ENCODE peak calls at places on chromosomes 6 and 20, in six cellular contexts. One of them, this sample, is unnamed.

GRCh38 chr6:79170915-79171314 is 63.6 kb downstream of the HMGN3 start:
- DNase-seq in astrocyte: peak; percentile 88
- DNase-seq in neural progenitor cell: no peak
- DNase-seq in mesendoderm: peak; percentile 41
- DNase-seq in fibroblast of lung: peak; percentile 16
- DNase-seq in IMR-90: peak; percentile 1
- DNase-seq in this sample: peak; percentile 46

GRCh38 chr20:36830791-36831691 is 44.9 kb upstream of the TLDC2 start:
- DNase-seq in astrocyte: no peak
- DNase-seq in mesendoderm: no peak
- DNase-seq in fibroblast of lung: peak; percentile 79
- DNase-seq in IMR-90: peak; percentile 23
- DNase-seq in neural progenitor cell: no peak
- DNase-seq in this sample: no peak

GRCh38 chr20:41004561-41005360 is 23.9 kb upstream of the TOP1 start:
- DNase-seq in neural progenitor cell: no peak
- DNase-seq in mesendoderm: no peak
- DNase-seq in fibroblast of lung: peak; percentile 41
- DNase-seq in astrocyte: peak; percentile 22
- DNase-seq in IMR-90: peak; percentile 44
- DNase-seq in this sample: peak; percentile 48

GRCh38 chr6:122079906-122080305 is 319.5 kb upstream of the HSF2 start:
- DNase-seq in neural progenitor cell: no peak
- DNase-seq in astrocyte: no peak
- DNase-seq in IMR-90: no peak
- DNase-seq in fibroblast of lung: no peak
- DNase-seq in mesendoderm: no peak
- DNase-seq in this sample: no peak

GRCh38 chr20:6632187-6632586 is 135.3 kb upstream of the BMP2 start:
- DNase-seq in mesendoderm: peak; percentile 6
- DNase-seq in astrocyte: peak; percentile 77
- DNase-seq in fibroblast of lung: peak; percentile 61
- DNase-seq in neural progenitor cell: no peak
- DNase-seq in IMR-90: no peak
- DNase-seq in this sample: peak; percentile 60

GRCh38 chr6:78629154-78629721 is 238.1 kb upstream of the IRAK1BP1 start:
- DNase-seq in neural progenitor cell: no peak
- DNase-seq in fibroblast of lung: peak; percentile 25
- DNase-seq in mesendoderm: peak; percentile 33
- DNase-seq in astrocyte: no peak
- DNase-seq in IMR-90: peak; percentile 14
- DNase-seq in this sample: no peak

GRCh38 chr6:43680583-43681120 is 6.9 kb downstream of the MRPS18A start:
- DNase-seq in IMR-90: no peak
- DNase-seq in neural progenitor cell: no peak
- DNase-seq in mesendoderm: no peak
- DNase-seq in astrocyte: no peak
- DNase-seq in fibroblast of lung: no peak
- DNase-seq in this sample: no peak

GRCh38 chr6:170564936-170565530 is 10.9 kb downstream of the TBP start:
- DNase-seq in IMR-90: no peak
- DNase-seq in astrocyte: no peak
- DNase-seq in neural progenitor cell: no peak
- DNase-seq in mesendoderm: no peak
- DNase-seq in fibroblast of lung: no peak
- DNase-seq in this sample: no peak

GRCh38 chr6:170378502-170378901 is 71.9 kb downstream of the FAM120B start:
- DNase-seq in fibroblast of lung: no peak
- DNase-seq in neural progenitor cell: no peak
- DNase-seq in mesendoderm: no peak
- DNase-seq in astrocyte: no peak
- DNase-seq in IMR-90: no peak
- DNase-seq in this sample: no peak

GRCh38 chr6:97440590-97441176 is 157.7 kb upstream of the MMS22L start:
- DNase-seq in neural progenitor cell: peak; percentile 75
- DNase-seq in fibroblast of lung: peak; percentile 32
- DNase-seq in IMR-90: peak; percentile 12
- DNase-seq in mesendoderm: peak; percentile 72
- DNase-seq in astrocyte: peak; percentile 30
- DNase-seq in this sample: no peak

GRCh38 chr20:24470031-24470781 is 777 bp downstream of the SYNDIG1 start:
- DNase-seq in mesendoderm: peak; percentile 71
- DNase-seq in astrocyte: peak; percentile 11
- DNase-seq in fibroblast of lung: peak; percentile 14
- DNase-seq in neural progenitor cell: peak; percentile 59
- DNase-seq in IMR-90: no peak
- DNase-seq in this sample: no peak

GRCh38 chr20:63565699-63566335 is 8.2 kb downstream of the HELZ2 start:
- DNase-seq in IMR-90: no peak
- DNase-seq in astrocyte: no peak
- DNase-seq in neural progenitor cell: no peak
- DNase-seq in mesendoderm: no peak
- DNase-seq in fibroblast of lung: no peak
- DNase-seq in this sample: no peak

GRCh38 chr6:52609968-52610367 is 33.1 kb upstream of the TRAM2 start:
- DNase-seq in neural progenitor cell: no peak
- DNase-seq in IMR-90: no peak
- DNase-seq in fibroblast of lung: no peak
- DNase-seq in astrocyte: no peak
- DNase-seq in mesendoderm: peak; percentile 60
- DNase-seq in this sample: no peak

GRCh38 chr20:31704225-31705119 is 18.2 kb downstream of the BCL2L1 start:
- DNase-seq in mesendoderm: peak; percentile 88
- DNase-seq in fibroblast of lung: no peak
- DNase-seq in neural progenitor cell: peak; percentile 32
- DNase-seq in IMR-90: peak; percentile 66
- DNase-seq in astrocyte: peak; percentile 85
- DNase-seq in this sample: peak; percentile 85

GRCh38 chr20:38825901-38826625 is 20.6 kb downstream of the PPP1R16B start:
- DNase-seq in astrocyte: peak; percentile 76
- DNase-seq in fibroblast of lung: peak; percentile 31
- DNase-seq in neural progenitor cell: peak; percentile 63
- DNase-seq in IMR-90: peak; percentile 67
- DNase-seq in mesendoderm: peak; percentile 84
- DNase-seq in this sample: no peak

GRCh38 chr6:89205819-89206218 is 11.3 kb downstream of the GABRR1 start:
- DNase-seq in mesendoderm: peak; percentile 23
- DNase-seq in astrocyte: no peak
- DNase-seq in IMR-90: no peak
- DNase-seq in fibroblast of lung: no peak
- DNase-seq in neural progenitor cell: no peak
- DNase-seq in this sample: no peak

GRCh38 chr20:13868331-13868730 is 83.5 kb downstream of the NDUFAF5 start:
- DNase-seq in fibroblast of lung: peak; percentile 8
- DNase-seq in mesendoderm: no peak
- DNase-seq in astrocyte: peak; percentile 36
- DNase-seq in IMR-90: peak; percentile 18
- DNase-seq in neural progenitor cell: no peak
- DNase-seq in this sample: no peak

GRCh38 chr6:3746119-3746691 is 5.3 kb downstream of the PXDC1 start:
- DNase-seq in neural progenitor cell: no peak
- DNase-seq in fibroblast of lung: no peak
- DNase-seq in astrocyte: no peak
- DNase-seq in IMR-90: no peak
- DNase-seq in mesendoderm: no peak
- DNase-seq in this sample: no peak

GRCh38 chr20:12966468-12967085 is 42.2 kb upstream of the SPTLC3 start:
- DNase-seq in astrocyte: peak; percentile 26
- DNase-seq in IMR-90: peak; percentile 63
- DNase-seq in neural progenitor cell: peak; percentile 23
- DNase-seq in mesendoderm: peak; percentile 34
- DNase-seq in fibroblast of lung: peak; percentile 76
- DNase-seq in this sample: no peak

GRCh38 chr6:40906759-40907158 is 132.3 kb downstream of the UNC5CL start:
- DNase-seq in astrocyte: peak; percentile 28
- DNase-seq in neural progenitor cell: no peak
- DNase-seq in fibroblast of lung: no peak
- DNase-seq in IMR-90: no peak
- DNase-seq in mesendoderm: no peak
- DNase-seq in this sample: peak; percentile 71

GRCh38 chr20:36847710-36848040 is 28.3 kb upstream of the TLDC2 start:
- DNase-seq in fibroblast of lung: peak; percentile 37
- DNase-seq in mesendoderm: no peak
- DNase-seq in neural progenitor cell: no peak
- DNase-seq in astrocyte: no peak
- DNase-seq in IMR-90: peak; percentile 41
- DNase-seq in this sample: no peak

GRCh38 chr6:126204598-126204997 is 135.3 kb upstream of the CENPW start:
- DNase-seq in astrocyte: no peak
- DNase-seq in neural progenitor cell: no peak
- DNase-seq in IMR-90: no peak
- DNase-seq in mesendoderm: no peak
- DNase-seq in fibroblast of lung: no peak
- DNase-seq in this sample: no peak

GRCh38 chr20:9119776-9120175 is 50.9 kb downstream of the PLCB4 start:
- DNase-seq in IMR-90: no peak
- DNase-seq in mesendoderm: no peak
- DNase-seq in neural progenitor cell: no peak
- DNase-seq in astrocyte: no peak
- DNase-seq in fibroblast of lung: no peak
- DNase-seq in this sample: no peak

GRCh38 chr6:106574729-106575458 is 54.4 kb downstream of the RTN4IP1 start:
- DNase-seq in astrocyte: peak; percentile 84
- DNase-seq in fibroblast of lung: peak; percentile 60
- DNase-seq in neural progenitor cell: peak; percentile 62
- DNase-seq in IMR-90: peak; percentile 70
- DNase-seq in mesendoderm: peak; percentile 31
- DNase-seq in this sample: no peak

GRCh38 chr6:35486005-35486925 is 10.6 kb downstream of the TEAD3 start:
- DNase-seq in astrocyte: no peak
- DNase-seq in IMR-90: no peak
- DNase-seq in mesendoderm: peak; percentile 93
- DNase-seq in neural progenitor cell: peak; percentile 65
- DNase-seq in fibroblast of lung: no peak
- DNase-seq in this sample: peak; percentile 90

GRCh38 chr6:113146878-113147277 is 710.3 kb upstream of the MARCKS start:
- DNase-seq in mesendoderm: no peak
- DNase-seq in fibroblast of lung: no peak
- DNase-seq in IMR-90: no peak
- DNase-seq in astrocyte: no peak
- DNase-seq in neural progenitor cell: no peak
- DNase-seq in this sample: no peak

DNA sequence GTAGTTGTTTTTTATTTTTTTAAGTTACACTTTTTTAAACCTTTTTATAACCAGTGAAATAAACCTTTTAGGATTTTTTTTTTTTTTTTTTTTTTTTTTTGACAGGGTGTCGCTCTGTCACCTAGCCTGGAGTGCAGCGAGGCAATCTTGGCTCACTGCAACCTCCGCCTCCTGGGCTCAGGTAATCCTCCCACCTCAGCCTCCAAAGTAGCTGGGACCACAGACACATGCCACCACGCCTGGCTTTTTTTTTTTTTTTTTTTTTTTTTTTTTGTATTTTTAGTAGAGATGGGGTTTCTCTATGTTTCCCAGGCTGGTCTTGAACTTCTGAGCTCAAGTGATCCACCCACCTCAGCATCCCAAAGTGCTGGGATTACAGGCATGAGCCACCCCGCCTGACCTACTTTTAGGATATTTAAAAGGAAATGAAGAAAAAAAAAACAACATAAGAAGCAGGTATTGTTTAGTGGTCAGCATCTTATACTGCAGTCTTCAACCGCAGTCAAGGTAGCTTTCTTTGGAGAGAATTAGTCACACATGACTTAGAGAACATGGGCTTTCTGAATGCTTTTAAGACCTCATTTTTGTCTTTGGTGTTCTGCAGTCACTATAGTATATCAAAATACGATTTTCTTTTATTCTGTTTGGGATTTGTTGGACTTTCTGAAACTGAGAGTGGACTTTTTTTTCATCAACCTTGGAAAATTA is 1.6 kb downstream of the POLR1H start:
- DNase-seq in fibroblast of lung: no peak
- DNase-seq in mesendoderm: no peak
- DNase-seq in IMR-90: no peak
- DNase-seq in astrocyte: no peak
- DNase-seq in neural progenitor cell: no peak
- DNase-seq in this sample: no peak
- H3K4me2 ChIP-seq in fibroblast of lung: peak overlapping the region; percentile 96
- H3K4me2 ChIP-seq in mesendoderm: no peak overlapping the region
- H3K4me2 ChIP-seq in IMR-90: no peak overlapping the region
- H3K4me2 ChIP-seq in astrocyte: peak overlapping the region; percentile 97
- H3K4me2 ChIP-seq in neural progenitor cell: peak overlapping the region; percentile 94
- H3K4me2 ChIP-seq in this sample: peak overlapping the region; percentile 93

DNA sequence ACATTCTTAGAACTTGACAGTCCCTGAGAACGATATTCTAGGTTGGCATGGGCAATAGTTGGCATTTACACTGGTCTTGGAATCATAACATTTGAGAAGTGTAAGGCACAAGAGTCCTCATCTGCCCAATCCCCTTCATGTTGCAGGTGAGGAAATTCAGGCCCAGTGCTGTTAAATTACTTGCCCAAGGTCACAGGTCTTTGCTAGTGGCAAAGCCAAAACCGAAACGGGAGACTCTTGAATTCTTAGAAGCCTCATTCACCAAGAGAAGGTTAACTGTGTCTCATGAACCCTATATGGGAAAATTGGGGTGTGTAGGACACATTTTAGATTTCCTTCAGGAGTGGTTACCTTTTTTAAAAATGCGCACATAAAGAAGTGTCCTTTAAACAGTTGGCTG is 7.2 kb downstream of the E2F3 start:
- DNase-seq in neural progenitor cell: no peak
- DNase-seq in astrocyte: no peak
- DNase-seq in IMR-90: no peak
- DNase-seq in mesendoderm: no peak
- DNase-seq in fibroblast of lung: no peak
- DNase-seq in this sample: no peak
- H3K4me3 ChIP-seq in neural progenitor cell: no peak overlapping the region
- H3K4me3 ChIP-seq in astrocyte: no peak overlapping the region
- H3K4me3 ChIP-seq in IMR-90: no peak overlapping the region
- H3K4me3 ChIP-seq in mesendoderm: no peak overlapping the region
- H3K4me3 ChIP-seq in fibroblast of lung: no peak overlapping the region
- H3K4me3 ChIP-seq in this sample: no peak overlapping the region

DNA sequence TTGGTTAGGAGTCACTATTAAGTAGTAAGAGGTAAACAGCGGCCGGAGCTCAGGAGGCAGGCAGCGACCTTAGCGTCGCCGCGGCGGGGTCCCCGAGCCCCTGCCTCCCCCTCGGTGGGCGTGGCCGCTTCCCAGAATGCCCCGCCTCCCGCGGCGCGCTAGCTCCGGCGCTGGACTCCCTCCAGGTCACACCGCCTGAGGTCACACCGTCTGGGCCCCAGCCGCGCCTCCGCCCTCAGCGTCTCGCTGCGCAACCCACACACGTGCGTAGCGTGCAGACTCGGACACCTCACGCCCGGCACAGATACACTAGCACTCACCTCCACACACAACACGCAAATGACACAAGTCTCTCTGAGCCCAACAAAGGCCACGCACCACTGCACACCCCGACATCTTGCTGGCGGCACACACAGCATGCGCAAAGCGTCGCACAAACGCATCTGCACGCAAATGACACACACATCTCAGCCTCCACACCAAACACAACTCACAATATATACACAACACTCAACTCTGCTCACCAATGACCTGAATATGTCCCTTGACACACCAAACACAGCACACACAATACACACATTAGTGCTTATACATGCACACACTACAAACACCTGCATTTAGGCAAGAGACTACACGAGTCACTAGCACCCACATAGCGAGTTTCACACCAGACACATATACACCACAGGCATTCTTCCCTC is 17.6 kb upstream of the CDKN1A start:
- DNase-seq in fibroblast of lung: peak; percentile 60
- DNase-seq in mesendoderm: peak; percentile 63
- DNase-seq in astrocyte: peak; percentile 23
- DNase-seq in IMR-90: no peak
- DNase-seq in neural progenitor cell: peak; percentile 84
- DNase-seq in this sample: no peak
- H3K4me2 ChIP-seq in fibroblast of lung: peak overlapping the region; percentile 27
- H3K4me2 ChIP-seq in mesendoderm: peak overlapping the region; percentile 55
- H3K4me2 ChIP-seq in astrocyte: peak overlapping the region; percentile 74
- H3K4me2 ChIP-seq in IMR-90: no peak overlapping the region
- H3K4me2 ChIP-seq in neural progenitor cell: peak overlapping the region; percentile 55
- H3K4me2 ChIP-seq in this sample: peak overlapping the region; percentile 12

GRCh38 chr20:62405108-62405980 is 1.7 kb downstream of the CABLES2 start:
- DNase-seq in astrocyte: peak; percentile 35
- DNase-seq in mesendoderm: peak; percentile 69
- DNase-seq in IMR-90: peak; percentile 70
- DNase-seq in fibroblast of lung: peak; percentile 73
- DNase-seq in neural progenitor cell: peak; percentile 83
- DNase-seq in this sample: no peak
- H3K4me3 ChIP-seq in astrocyte: no peak overlapping the region
- H3K4me3 ChIP-seq in mesendoderm: no peak overlapping the region
- H3K4me3 ChIP-seq in IMR-90: no peak overlapping the region
- H3K4me3 ChIP-seq in fibroblast of lung: peak overlapping the region; percentile 67
- H3K4me3 ChIP-seq in neural progenitor cell: no peak overlapping the region
- H3K4me3 ChIP-seq in this sample: no peak overlapping the region

This sample was measured in keratinocyte.